ENCODE peak calls at places on chromosomes 11 and 22, in nine cellular contexts. X, U, I, O, C, S, R, B and Y are unnamed samples.
A peak's percentile ranks its signal among the peaks of the same experiment; 100 is the strongest.

GRCh38 chr11:61961570-61962212 is 5.7 kb downstream of the FTH1 start:
- DNase-seq in O (no peak), S (peak; percentile 92), C (peak; percentile 63), R (no peak), B (peak; percentile 67), U (peak; percentile 63), I (peak; percentile 13), X (peak; percentile 29), Y (no peak)

GRCh38 chr11:134844838-134845237 is 432.8 kb upstream of the B3GAT1 start:
- DNase-seq in S (no peak), C (no peak), I (peak; percentile 7), U (no peak), X (no peak), R (no peak), O (no peak), B (no peak), Y (no peak)

GRCh38 chr11:32982626-32983025 is 33.1 kb upstream of the DEPDC7 start:
- DNase-seq in S (no peak), O (no peak), B (no peak), X (no peak), R (no peak), U (no peak), I (no peak), C (no peak), Y (no peak)

GRCh38 chr22:42461511-42461910 is 29.3 kb upstream of the NFAM1 start:
- DNase-seq in R (no peak), U (peak; percentile 16), I (peak; percentile 72), S (no peak), C (no peak), O (no peak), X (no peak), B (no peak), Y (no peak)

GRCh38 chr11:46421257-46421880 is 29.8 kb upstream of the CHRM4 start:
- DNase-seq in R (no peak), U (no peak), B (peak; percentile 82), I (no peak), O (no peak), S (no peak), X (no peak), C (no peak), Y (no peak)

GRCh38 chr22:29093030-29093429 is 20.2 kb downstream of the KREMEN1 start:
- DNase-seq in U (no peak), I (no peak), R (no peak), B (no peak), X (no peak), S (no peak), C (no peak), O (no peak), Y (no peak)

GRCh38 chr22:35326854-35327562 is 27.3 kb downstream of the TOM1 start:
- DNase-seq in U (peak; percentile 45), S (no peak), R (no peak), O (no peak), X (no peak), C (no peak), B (no peak), I (no peak), Y (no peak)

GRCh38 chr11:67178878-67179277 is 59.8 kb downstream of the KDM2A start:
- DNase-seq in U (no peak), R (no peak), I (no peak), S (no peak), O (no peak), X (no peak), C (peak; percentile 27), B (peak; percentile 83), Y (no peak)

GRCh38 chr22:23833911-23834317 is 4.9 kb downstream of the DERL3 start:
- DNase-seq in R (no peak), I (peak; percentile 32), B (no peak), S (no peak), X (no peak), U (peak; percentile 51), O (no peak), C (no peak), Y (no peak)

GRCh38 chr11:46332568-46333128 is 14.6 kb upstream of the DGKZ start:
- DNase-seq in X (peak; percentile 35), B (no peak), O (no peak), C (peak; percentile 28), S (no peak), U (no peak), R (no peak), I (peak; percentile 87), Y (no peak)

GRCh38 chr22:17272511-17272991 is 53.3 kb upstream of the ADA2 start:
- DNase-seq in X (no peak), U (peak; percentile 51), S (no peak), R (no peak), C (no peak), B (no peak), I (peak; percentile 81), O (no peak), Y (no peak)

GRCh38 chr11:105609341-105609781 is 512 bp upstream of the GRIA4 start:
- DNase-seq in X (no peak), U (no peak), R (no peak), S (peak; percentile 6), I (peak; percentile 43), B (peak; percentile 7), O (no peak), C (peak; percentile 16), Y (peak; percentile 39)

GRCh38 chr11:115618428-115618827 is 114.2 kb upstream of the CADM1 start:
- DNase-seq in C (peak; percentile 62), O (no peak), R (no peak), B (no peak), S (peak; percentile 1), I (no peak), X (no peak), U (no peak), Y (no peak)

GRCh38 chr11:34564406-34564805 is 50.8 kb upstream of the ELF5 start:
- DNase-seq in I (no peak), X (no peak), U (no peak), O (no peak), B (no peak), R (no peak), S (peak; percentile 9), C (peak; percentile 12), Y (no peak)

GRCh38 chr11:118742304-118742703 is 48.7 kb downstream of the DDX6 start:
- DNase-seq in C (peak; percentile 19), U (no peak), S (no peak), O (no peak), R (no peak), B (peak; percentile 42), I (no peak), X (no peak), Y (no peak)

GRCh38 chr11:8094656-8095055 is 13.6 kb downstream of the TUB start:
- DNase-seq in X (no peak), S (no peak), I (no peak), U (no peak), B (no peak), R (no peak), C (no peak), O (no peak), Y (no peak)

GRCh38 chr11:34052036-34052607 is 591 bp downstream of the CAPRIN1 start:
- DNase-seq in O (peak; percentile 78), X (peak; percentile 84), S (peak; percentile 91), C (peak; percentile 95), R (no peak), B (peak; percentile 89), U (peak; percentile 98), I (peak; percentile 98), Y (peak; percentile 86)

GRCh38 chr22:42368379-42369249 is 63.6 kb downstream of the NFAM1 start:
- DNase-seq in O (no peak), X (peak; percentile 36), C (no peak), B (no peak), I (peak; percentile 92), S (no peak), R (no peak), U (no peak), Y (no peak)

GRCh38 chr11:110311783-110312578 is 15.6 kb upstream of the RDX start:
- DNase-seq in S (peak; percentile 59), C (peak; percentile 70), I (peak; percentile 17), R (no peak), O (no peak), X (no peak), U (no peak), B (peak; percentile 58), Y (peak; percentile 90)

GRCh38 chr11:73461844-73462435 is 85.7 kb downstream of the RELT start:
- DNase-seq in U (no peak), X (no peak), R (no peak), B (no peak), O (no peak), I (no peak), C (no peak), S (no peak), Y (no peak)

GRCh38 chr11:128893578-128894295 is 2.6 kb downstream of the KCNJ5 start:
- DNase-seq in B (no peak), X (no peak), C (no peak), I (no peak), S (no peak), O (no peak), U (no peak), R (no peak), Y (no peak)
- H3K4me3 ChIP-seq in B (no peak overlapping the region), X (no peak overlapping the region), C (no peak overlapping the region), I (no peak overlapping the region), S (no peak overlapping the region), O (no peak overlapping the region), U (no peak overlapping the region), R (no peak overlapping the region), Y (no peak overlapping the region)

DNA sequence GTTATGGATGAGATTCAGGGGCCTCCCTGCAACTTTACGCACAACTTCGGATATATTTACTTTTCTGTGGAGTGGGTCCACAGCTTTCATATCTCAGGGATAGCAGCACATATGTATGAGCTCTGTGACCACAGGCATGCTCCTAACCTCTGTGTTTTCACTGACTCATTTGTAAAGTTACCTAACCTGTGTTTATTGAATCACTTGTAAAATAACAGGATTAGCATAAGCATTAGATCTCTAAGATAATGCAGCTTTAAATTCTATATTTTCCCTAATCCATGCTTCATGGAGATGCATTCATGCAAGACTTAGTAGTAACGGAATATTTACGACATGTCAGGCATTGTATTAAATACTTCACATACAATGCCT is 47.9 kb upstream of the DDI1 start:
- DNase-seq in X (no peak), U (no peak), B (peak; percentile 69), R (no peak), C (peak; percentile 35), O (no peak), I (no peak), S (peak; percentile 17), Y (no peak)
- H3K4me3 ChIP-seq in X (no peak overlapping the region), U (no peak overlapping the region), B (no peak overlapping the region), R (no peak overlapping the region), C (no peak overlapping the region), O (no peak overlapping the region), I (no peak overlapping the region), S (no peak overlapping the region), Y (no peak overlapping the region)

GRCh38 chr11:35661539-35661938 is 1.0 kb upstream of the TRIM44 start:
- DNase-seq in R (no peak), C (no peak), U (no peak), O (no peak), B (no peak), S (no peak), I (no peak), X (no peak), Y (no peak)
- H3K4me3 ChIP-seq in R (peak overlapping the region; percentile 77), C (peak overlapping the region; percentile 93), U (peak overlapping the region; percentile 65), O (peak overlapping the region; percentile 59), B (peak overlapping the region; percentile 83), S (peak overlapping the region; percentile 73), I (no peak overlapping the region), X (peak overlapping the region; percentile 92), Y (no peak overlapping the region)

DNA sequence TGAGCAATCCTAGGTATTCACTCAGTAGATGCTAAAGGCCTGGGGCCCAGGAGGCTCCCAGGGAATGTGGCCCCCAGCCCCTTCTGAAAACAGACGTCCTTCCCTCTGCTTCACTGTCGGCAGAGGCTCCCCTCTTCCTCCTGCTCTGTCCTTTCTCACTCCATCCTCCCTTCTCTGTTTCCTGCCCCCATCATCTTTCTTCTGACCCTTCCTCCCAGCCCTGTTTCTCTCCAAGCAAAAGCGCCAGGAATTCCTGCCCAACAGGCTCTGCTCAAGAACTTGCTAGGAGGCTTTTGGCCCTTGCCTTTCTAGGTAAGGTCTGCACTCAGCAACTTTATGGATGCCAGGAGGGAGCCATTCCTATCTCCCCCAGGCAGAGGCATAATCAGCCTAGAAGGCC is 300.5 kb downstream of the NTM start:
- DNase-seq in S (no peak), R (no peak), X (no peak), B (no peak), O (no peak), U (no peak), I (no peak), C (no peak), Y (no peak)
- H3K4me3 ChIP-seq in S (no peak overlapping the region), R (no peak overlapping the region), X (no peak overlapping the region), B (no peak overlapping the region), O (no peak overlapping the region), U (no peak overlapping the region), I (no peak overlapping the region), C (no peak overlapping the region), Y (no peak overlapping the region)